ENCODE peak calls at places on chromosomes 16 and 17, in four cellular contexts. One of them, this sample, is unnamed.

GRCh38 chr16:80125677-80126076 is 415.1 kb upstream of the DYNLRB2 start:
- DNase-seq in transverse colon: no peak
- DNase-seq in fibroblast of lung: peak; percentile 16
- DNase-seq in heart left ventricle: peak; percentile 36
- DNase-seq in this sample: no peak

GRCh38 chr17:10384175-10384574 is 11.4 kb upstream of the MYH13 start:
- DNase-seq in fibroblast of lung: no peak
- DNase-seq in transverse colon: no peak
- DNase-seq in heart left ventricle: no peak
- DNase-seq in this sample: peak; percentile 53

GRCh38 chr16:55126456-55126855 is 195.8 kb downstream of the IRX5 start:
- DNase-seq in heart left ventricle: no peak
- DNase-seq in transverse colon: no peak
- DNase-seq in fibroblast of lung: no peak
- DNase-seq in this sample: no peak

GRCh38 chr17:3979276-3979583 is 15.0 kb upstream of the ATP2A3 start:
- DNase-seq in heart left ventricle: no peak
- DNase-seq in fibroblast of lung: no peak
- DNase-seq in transverse colon: no peak
- DNase-seq in this sample: no peak

GRCh38 chr16:78045865-78046581 is 23.7 kb downstream of the CLEC3A start:
- DNase-seq in fibroblast of lung: peak; percentile 65
- DNase-seq in heart left ventricle: peak; percentile 59
- DNase-seq in transverse colon: peak; percentile 41
- DNase-seq in this sample: peak; percentile 4

GRCh38 chr16:72960101-72960500 is 87.8 kb downstream of the ZFHX3 start:
- DNase-seq in heart left ventricle: no peak
- DNase-seq in fibroblast of lung: no peak
- DNase-seq in transverse colon: no peak
- DNase-seq in this sample: no peak

GRCh38 chr16:67156146-67156844 is 3.4 kb downstream of the TRADD start:
- DNase-seq in transverse colon: no peak
- DNase-seq in fibroblast of lung: no peak
- DNase-seq in heart left ventricle: no peak
- DNase-seq in this sample: no peak

GRCh38 chr16:70796301-70796700 is 4.7 kb downstream of the VAC14 start:
- DNase-seq in heart left ventricle: no peak
- DNase-seq in transverse colon: no peak
- DNase-seq in fibroblast of lung: no peak
- DNase-seq in this sample: no peak

GRCh38 chr17:40103742-40104095 is 3.3 kb upstream of the NR1D1 start:
- DNase-seq in heart left ventricle: no peak
- DNase-seq in fibroblast of lung: no peak
- DNase-seq in transverse colon: no peak
- DNase-seq in this sample: no peak

GRCh38 chr17:40107266-40107980 is 7.0 kb upstream of the NR1D1 start:
- DNase-seq in transverse colon: no peak
- DNase-seq in fibroblast of lung: no peak
- DNase-seq in heart left ventricle: peak; percentile 25
- DNase-seq in this sample: no peak

GRCh38 chr17:40104570-40105471 is 4.4 kb upstream of the NR1D1 start:
- DNase-seq in heart left ventricle: no peak
- DNase-seq in fibroblast of lung: no peak
- DNase-seq in transverse colon: no peak
- DNase-seq in this sample: no peak

GRCh38 chr17:40106760-40107265 is 6.4 kb upstream of the NR1D1 start:
- DNase-seq in transverse colon: no peak
- DNase-seq in heart left ventricle: peak; percentile 60
- DNase-seq in fibroblast of lung: no peak
- DNase-seq in this sample: no peak

DNA sequence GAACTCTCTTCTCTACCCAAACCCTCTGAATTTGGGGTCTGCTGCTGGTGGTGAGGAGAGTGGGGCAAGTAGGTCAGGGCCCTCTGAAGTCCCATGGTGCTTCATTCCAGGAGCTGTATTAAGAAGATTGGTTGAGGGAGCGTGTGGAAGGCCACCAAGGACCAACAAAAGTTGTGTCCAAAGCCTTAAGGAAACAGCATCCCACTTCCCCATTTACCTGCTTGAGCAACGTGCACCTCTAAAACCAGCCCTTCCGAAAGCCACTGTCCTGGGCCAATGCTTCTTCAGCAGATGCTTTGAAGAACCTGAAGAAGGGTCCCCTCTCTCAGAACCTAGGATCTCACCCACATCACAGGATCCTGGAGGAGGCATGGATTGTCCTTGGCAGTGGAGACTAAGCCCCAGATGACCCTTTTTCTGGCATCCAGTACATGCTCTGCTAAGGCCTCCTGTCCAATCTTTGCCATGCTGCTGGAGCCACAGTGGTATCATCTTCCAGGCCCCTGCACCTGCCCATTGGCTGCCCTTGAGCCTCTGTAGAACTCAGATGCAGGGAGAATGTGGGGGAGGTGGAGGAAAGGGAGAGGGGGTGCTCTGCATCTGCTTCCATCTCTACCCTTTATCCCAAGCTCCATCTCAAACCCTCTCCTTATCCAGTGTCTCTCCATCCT is 5.8 kb upstream of the NR1D1 start:
- DNase-seq in transverse colon: no peak
- DNase-seq in heart left ventricle: no peak
- DNase-seq in fibroblast of lung: no peak
- DNase-seq in this sample: no peak
- H3K4me3 ChIP-seq in transverse colon: no peak overlapping the region
- H3K4me3 ChIP-seq in heart left ventricle: no peak overlapping the region
- H3K4me3 ChIP-seq in fibroblast of lung: no peak overlapping the region
- H3K4me3 ChIP-seq in this sample: no peak overlapping the region

DNA sequence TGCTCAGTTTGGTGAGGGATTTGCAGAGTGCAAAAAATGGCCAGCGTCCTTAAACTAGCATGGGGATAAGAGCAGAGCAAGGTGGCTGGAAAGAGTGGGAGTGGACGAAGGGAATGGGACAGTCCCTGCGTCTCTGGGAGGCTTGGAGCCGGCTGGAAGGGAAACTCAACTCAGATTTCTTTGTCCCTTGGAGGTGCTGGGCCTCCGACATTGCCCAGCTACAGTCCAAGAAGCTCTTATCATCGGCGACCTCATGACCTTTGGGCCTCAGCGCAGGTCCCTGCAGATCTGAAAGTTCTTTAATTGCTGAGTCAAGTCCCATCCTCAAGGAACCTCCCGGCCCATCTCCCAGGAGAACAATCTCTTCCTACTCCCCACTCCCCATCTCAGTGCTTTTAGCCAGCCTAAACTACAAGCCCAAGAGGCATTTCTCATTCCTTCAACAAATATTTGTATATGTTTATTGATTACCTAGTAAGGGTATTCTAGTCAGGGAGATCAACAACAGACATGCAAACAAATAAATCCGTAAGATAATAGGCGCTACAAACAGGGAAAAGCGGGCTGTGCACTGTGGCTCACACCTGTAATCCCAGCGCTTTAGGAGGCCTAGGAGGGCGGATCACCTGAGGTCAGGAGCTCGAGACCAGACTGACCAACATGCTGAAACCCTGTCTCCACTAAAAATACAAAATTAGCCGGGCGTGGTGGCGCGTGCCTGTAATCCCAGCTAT is 985 bp upstream of the TMEM107 start:
- DNase-seq in fibroblast of lung: no peak
- DNase-seq in transverse colon: no peak
- DNase-seq in heart left ventricle: no peak
- DNase-seq in this sample: no peak
- H3K4me3 ChIP-seq in fibroblast of lung: peak overlapping the region; percentile 69
- H3K4me3 ChIP-seq in transverse colon: peak overlapping the region; percentile 78
- H3K4me3 ChIP-seq in heart left ventricle: no peak overlapping the region
- H3K4me3 ChIP-seq in this sample: peak overlapping the region; percentile 67

GRCh38 chr17:72726936-72727335 is 365.6 kb downstream of the SLC39A11 start:
- DNase-seq in transverse colon: peak; percentile 11
- DNase-seq in fibroblast of lung: peak; percentile 27
- DNase-seq in heart left ventricle: no peak
- DNase-seq in this sample: no peak
- H3K4me3 ChIP-seq in transverse colon: no peak overlapping the region
- H3K4me3 ChIP-seq in fibroblast of lung: no peak overlapping the region
- H3K4me3 ChIP-seq in heart left ventricle: no peak overlapping the region
- H3K4me3 ChIP-seq in this sample: no peak overlapping the region

DNA sequence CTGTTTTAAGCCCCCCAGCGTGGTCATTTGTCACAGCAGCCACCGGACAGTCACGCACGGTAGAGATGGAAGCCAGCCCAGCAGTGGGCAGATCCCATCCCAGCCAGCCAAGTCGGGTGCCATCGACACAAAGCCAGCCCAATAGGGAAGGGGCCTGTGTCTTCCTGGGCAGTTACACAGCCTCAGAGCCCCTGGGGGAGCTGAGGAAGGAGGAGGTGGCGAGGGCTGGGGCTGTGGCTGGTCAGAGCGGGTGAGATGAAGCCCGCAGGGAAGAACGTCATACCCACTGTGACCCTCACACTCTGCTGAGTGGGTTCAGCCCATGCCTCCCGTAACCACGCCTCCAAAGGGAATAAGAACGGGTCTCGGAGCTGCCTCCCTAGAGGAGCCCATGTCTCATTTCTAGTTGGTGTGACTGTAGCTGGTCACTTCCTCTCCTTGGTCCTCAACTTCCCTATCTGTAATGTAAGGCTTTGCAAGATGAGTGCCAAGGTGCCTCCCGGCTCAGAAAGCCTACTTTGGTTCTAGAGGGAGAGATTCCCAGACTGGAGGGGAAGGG is 20.9 kb downstream of the C16orf74 start:
- DNase-seq in fibroblast of lung: no peak
- DNase-seq in transverse colon: no peak
- DNase-seq in heart left ventricle: no peak
- DNase-seq in this sample: no peak
- H3K4me3 ChIP-seq in fibroblast of lung: no peak overlapping the region
- H3K4me3 ChIP-seq in transverse colon: no peak overlapping the region
- H3K4me3 ChIP-seq in heart left ventricle: no peak overlapping the region
- H3K4me3 ChIP-seq in this sample: no peak overlapping the region

GRCh38 chr16:9061358-9061813 is 30.1 kb upstream of the HAPSTR1 start:
- DNase-seq in fibroblast of lung: peak; percentile 39
- DNase-seq in heart left ventricle: peak; percentile 65
- DNase-seq in transverse colon: peak; percentile 15
- DNase-seq in this sample: no peak

GRCh38 chr16:9060225-9060624 is 31.2 kb upstream of the HAPSTR1 start:
- DNase-seq in fibroblast of lung: no peak
- DNase-seq in transverse colon: no peak
- DNase-seq in heart left ventricle: no peak
- DNase-seq in this sample: no peak

GRCh38 chr16:9058211-9058610 is 33.2 kb upstream of the HAPSTR1 start:
- DNase-seq in heart left ventricle: no peak
- DNase-seq in transverse colon: no peak
- DNase-seq in fibroblast of lung: no peak
- DNase-seq in this sample: no peak

GRCh38 chr16:9065077-9065476 is 26.4 kb upstream of the HAPSTR1 start:
- DNase-seq in transverse colon: no peak
- DNase-seq in heart left ventricle: no peak
- DNase-seq in fibroblast of lung: no peak
- DNase-seq in this sample: no peak

DNA sequence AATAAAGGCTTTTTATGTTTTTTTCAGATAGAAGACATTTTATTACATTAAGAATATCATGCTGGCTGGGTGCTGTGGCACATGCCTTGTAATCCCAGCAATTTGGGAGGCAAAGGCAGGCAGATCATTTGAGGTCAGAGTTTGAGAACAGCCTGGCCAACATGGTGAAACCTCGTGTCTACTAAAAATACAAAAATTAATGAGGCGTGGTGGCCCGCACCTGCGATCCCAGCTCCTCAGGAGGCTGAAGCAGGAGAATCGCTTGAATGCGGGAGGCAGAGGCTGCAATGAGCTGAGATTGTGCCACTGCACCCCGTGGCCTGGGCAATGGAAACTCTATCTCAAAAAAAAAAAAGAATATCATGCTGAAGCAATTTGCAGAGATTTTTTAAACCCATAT is 29.1 kb upstream of the HAPSTR1 start:
- DNase-seq in fibroblast of lung: no peak
- DNase-seq in transverse colon: no peak
- DNase-seq in heart left ventricle: no peak
- DNase-seq in this sample: no peak
- H3K4me3 ChIP-seq in fibroblast of lung: no peak overlapping the region
- H3K4me3 ChIP-seq in transverse colon: no peak overlapping the region
- H3K4me3 ChIP-seq in heart left ventricle: no peak overlapping the region
- H3K4me3 ChIP-seq in this sample: no peak overlapping the region

GRCh38 chr17:31510273-31511175 is 119.0 kb downstream of the RAB11FIP4 start:
- DNase-seq in heart left ventricle: peak; percentile 68
- DNase-seq in transverse colon: no peak
- DNase-seq in fibroblast of lung: peak; percentile 17
- DNase-seq in this sample: no peak
- H3K4me3 ChIP-seq in heart left ventricle: no peak overlapping the region
- H3K4me3 ChIP-seq in transverse colon: no peak overlapping the region
- H3K4me3 ChIP-seq in fibroblast of lung: no peak overlapping the region
- H3K4me3 ChIP-seq in this sample: no peak overlapping the region

GRCh38 chr17:51258756-51259573 is 884 bp downstream of the MBTD1 start:
- DNase-seq in fibroblast of lung: peak; percentile 10
- DNase-seq in transverse colon: peak; percentile 34
- DNase-seq in heart left ventricle: peak; percentile 21
- DNase-seq in this sample: no peak
- H3K4me3 ChIP-seq in fibroblast of lung: peak overlapping the region; percentile 90
- H3K4me3 ChIP-seq in transverse colon: peak overlapping the region; percentile 99
- H3K4me3 ChIP-seq in heart left ventricle: peak overlapping the region; percentile 89
- H3K4me3 ChIP-seq in this sample: peak overlapping the region; percentile 97

This sample was measured in skeletal muscle cell.